ENCODE peak calls at places on chromosome 6, in ten cellular contexts. H is omental fat pad; L is pancreas; A is left ventricle myocardium superior; N is WTC11; W is activated CD8-positive, alpha-beta T cell treated with anti-CD3 and anti-CD28 coated beads, Interleukin-2, amount 10 ng/mL, durations not matched to agents 7 days and 5 days; O is natural killer cell treated with Interleukin-12 subunit alpha and Interleukin-12 subunit beta and Interleukin-15 and Interleukin-18, amount 100 ng/mL, for 72 hours; V is gastroesophageal sphincter; R is T-helper 17 cell; Y is stimulated activated naive B cell treated with anti-CD40 and anti-IgM and Interleukin-4, amounts not matched to agents 10 μg/mL and 1 μg/mL and 100 μg/mL, for 72 hours. G is an unnamed sample.
A peak's percentile ranks its signal among the peaks of the same experiment; 100 is the strongest.

GRCh38 chr6:509676-510075 is 118.1 kb downstream of the IRF4 start:
- ATAC-seq in R (peak; percentile 77), N (no peak), V (no peak), W (peak; percentile 71), O (no peak), A (no peak), H (no peak), L (no peak), Y (peak; percentile 60), G (no peak)

GRCh38 chr6:40520683-40521082 is 66.5 kb downstream of the LRFN2 start:
- ATAC-seq in A (peak; percentile 96), Y (no peak), L (no peak), W (no peak), O (no peak), N (no peak), V (no peak), R (no peak), H (no peak), G (no peak)

GRCh38 chr6:34104186-34104585 is 41.7 kb downstream of the GRM4 start:
- ATAC-seq in R (no peak), W (no peak), L (no peak), V (no peak), H (no peak), N (no peak), A (no peak), O (no peak), Y (no peak), G (no peak)

GRCh38 chr6:36848658-36849441 is 9.6 kb upstream of the CPNE5 start:
- ATAC-seq in O (no peak), N (peak; percentile 89), W (no peak), H (peak; percentile 60), R (no peak), A (peak; percentile 70), L (peak; percentile 92), Y (peak; percentile 57), V (no peak), G (no peak)

GRCh38 chr6:81326856-81327561 is 425.5 kb downstream of the TENT5A start:
- ATAC-seq in V (no peak), W (no peak), A (no peak), O (no peak), H (no peak), Y (no peak), L (no peak), R (no peak), N (no peak), G (peak; percentile 31)

GRCh38 chr6:97437087-97437486 is 154.1 kb upstream of the MMS22L start:
- ATAC-seq in A (no peak), O (no peak), N (peak; percentile 74), R (no peak), Y (no peak), V (no peak), L (no peak), H (no peak), W (no peak), G (no peak)

GRCh38 chr6:166852484-166852975 is 103.8 kb downstream of the RNASET2 start:
- ATAC-seq in H (no peak), R (no peak), N (no peak), V (no peak), A (no peak), W (no peak), Y (peak; percentile 37), L (no peak), O (no peak), G (no peak)

GRCh38 chr6:3958255-3958654 is 109.1 kb downstream of the FAM50B start:
- ATAC-seq in O (no peak), Y (no peak), V (no peak), H (no peak), A (no peak), L (no peak), N (no peak), R (no peak), W (no peak), G (no peak)

GRCh38 chr6:42423244-42423643 is 28.5 kb downstream of the TRERF1 start:
- ATAC-seq in Y (peak; percentile 61), W (peak; percentile 63), V (no peak), N (no peak), H (no peak), O (peak; percentile 65), A (no peak), R (peak; percentile 62), L (no peak), G (peak; percentile 76)

GRCh38 chr6:148110925-148111324 is 231.7 kb upstream of the SASH1 start:
- ATAC-seq in W (no peak), H (no peak), V (no peak), L (no peak), R (no peak), Y (no peak), O (no peak), N (no peak), A (no peak), G (no peak)

GRCh38 chr6:170575250-170575649 is 9.2 kb downstream of the PDCD2 start:
- ATAC-seq in V (no peak), R (no peak), Y (no peak), L (no peak), W (no peak), N (peak; percentile 70), O (no peak), H (no peak), A (no peak), G (no peak)

GRCh38 chr6:36427781-36428345 is 14.8 kb downstream of the PXT1 start:
- ATAC-seq in R (no peak), A (no peak), L (no peak), Y (no peak), N (no peak), O (no peak), V (no peak), H (no peak), W (no peak), G (no peak)

GRCh38 chr6:6699741-6700367 is 111.3 kb downstream of the LY86 start:
- ATAC-seq in L (peak; percentile 60), A (peak; percentile 87), R (no peak), N (peak; percentile 35), W (no peak), H (peak; percentile 87), O (no peak), Y (no peak), V (peak; percentile 82), G (no peak)

GRCh38 chr6:132865364-132865763 is 51.0 kb downstream of the RPS12 start:
- ATAC-seq in L (no peak), N (no peak), W (no peak), V (no peak), A (no peak), H (no peak), R (no peak), O (no peak), Y (peak; percentile 100), G (peak; percentile 94)

G was measured in stimulated activated memory B cell treated with anti-CD40 and anti-IgM and Interleukin-4, amounts not matched to agents 10 μg/mL and 1 μg/mL and 100 μg/mL, for 72 hours.